ENCODE peak calls at places on chromosomes 16 and 17, in seven cellular contexts. V, D, W, R, H, B and Y are unnamed samples. For H3K4me1, the result is how much of the 10 kb centered on the place peaks cover.

GRCh38 chr17:9251273-9251672 is 230.0 kb downstream of the NTN1 start:
- DNase-seq in H (no peak), R (no peak), W (no peak), B (no peak), V (no peak), D (no peak), Y (no peak)

GRCh38 chr17:32299579-32300158 is 34.0 kb downstream of the RHBDL3 start:
- DNase-seq in W (no peak), H (no peak), B (no peak), D (no peak), R (no peak), V (no peak), Y (no peak)

GRCh38 chr16:74281285-74281684 is 15.3 kb upstream of the PSMD7 start:
- DNase-seq in B (no peak), H (no peak), V (no peak), D (no peak), W (no peak), R (no peak), Y (no peak)

GRCh38 chr17:73305845-73306836 is 5.7 kb downstream of the CDC42EP4 start:
- DNase-seq in B (no peak), D (no peak), H (no peak), R (no peak), V (no peak), W (no peak), Y (no peak)

GRCh38 chr16:4021070-4021779 is 95.0 kb downstream of the ADCY9 start:
- DNase-seq in V (peak), R (no peak), D (no peak), W (no peak), H (no peak), B (peak), Y (peak)

GRCh38 chr16:75550211-75550662 is 5.8 kb downstream of the TMEM231 start:
- DNase-seq in R (peak), D (peak), B (peak), H (no peak), V (peak), W (no peak), Y (peak)

GRCh38 chr17:12047977-12048376 is 27.3 kb downstream of the MAP2K4 start:
- DNase-seq in D (no peak), R (no peak), V (no peak), B (peak), H (no peak), W (no peak), Y (no peak)

GRCh38 chr16:54142787-54143186 is 143.8 kb downstream of the IRX3 start:
- DNase-seq in V (no peak), R (no peak), D (no peak), H (no peak), B (no peak), W (no peak), Y (no peak)

GRCh38 chr16:21276090-21276489 is 2.0 kb downstream of the CRYM start:
- DNase-seq in W (no peak), R (no peak), H (no peak), V (no peak), D (no peak), B (no peak), Y (no peak)

GRCh38 chr17:12407495-12407894 is 258.2 kb upstream of the MYOCD start:
- DNase-seq in B (no peak), R (no peak), H (no peak), V (no peak), W (no peak), D (no peak), Y (no peak)

GRCh38 chr17:3845361-3845753 is 689 bp downstream of the NCBP3 start:
- DNase-seq in V (no peak), D (no peak), H (no peak), R (no peak), W (no peak), B (no peak), Y (no peak)

GRCh38 chr16:79723583-79724168 is 123.1 kb upstream of the MAF start:
- DNase-seq in D (no peak), R (no peak), W (no peak), B (no peak), H (no peak), V (peak), Y (no peak)

GRCh38 chr17:77374170-77374936 is 233.6 kb downstream of the SEC14L1 start:
- DNase-seq in W (peak), R (peak), D (peak), H (peak), V (peak), B (no peak), Y (peak)
- TF ChIP-seq POLR2A in W (peak), R (peak), D (no peak), H (peak), V (peak), B (no peak), Y (peak)

GRCh38 chr16:88966986-88967799 is 9.8 kb downstream of the CBFA2T3 start:
- DNase-seq in V (no peak), D (no peak), B (no peak), H (no peak), R (no peak), W (no peak), Y (no peak)
- H3K27ac ChIP-seq in V (peak), D (no peak), B (no peak), H (no peak), R (no peak), W (no peak), Y (no peak)

GRCh38 chr16:11737678-11738077 is 5.0 kb downstream of the TXNDC11 start:
- DNase-seq in H (no peak), D (no peak), R (no peak), V (no peak), W (no peak), B (no peak), Y (no peak)

GRCh38 chr16:11735801-11736200 is 6.9 kb downstream of the TXNDC11 start:
- DNase-seq in V (no peak), W (no peak), R (no peak), B (no peak), H (no peak), D (no peak), Y (no peak)

GRCh38 chr16:11738742-11739544 is 3.7 kb downstream of the TXNDC11 start:
- DNase-seq in B (no peak), H (no peak), W (no peak), R (no peak), V (no peak), D (no peak), Y (no peak)

GRCh38 chr16:11734653-11735043 is 8.0 kb downstream of the TXNDC11 start:
- DNase-seq in H (no peak), W (no peak), R (no peak), V (no peak), D (no peak), B (no peak), Y (no peak)

DNA sequence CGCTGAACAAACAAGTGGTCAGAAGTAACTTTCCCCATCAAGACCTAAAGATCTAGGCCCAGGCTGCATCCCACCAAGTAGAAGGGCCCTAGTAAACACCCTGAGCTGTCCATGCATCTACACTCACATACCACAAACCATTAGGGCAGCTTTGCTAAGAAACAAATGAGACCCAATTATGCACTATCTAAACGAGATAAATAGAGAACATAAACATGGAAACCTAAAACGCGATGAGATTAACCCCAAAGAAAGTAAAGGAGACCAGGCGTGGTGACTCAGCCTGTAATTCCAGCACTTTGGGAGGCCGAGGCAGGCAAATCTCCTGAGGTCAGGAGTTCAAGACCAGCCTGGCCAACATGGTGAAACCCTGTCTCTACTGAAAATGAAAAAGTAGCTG is 5.8 kb downstream of the TXNDC11 start:
- DNase-seq in R (no peak), V (no peak), B (no peak), D (no peak), W (no peak), H (no peak), Y (no peak)
- H3K4me1 ChIP-seq in R (under half), V (under half), B (under half), D (half or more), W (under half), H (under half), Y (under half)

GRCh38 chr17:76235883-76236282 is 4.4 kb downstream of the RNF157 start:
- DNase-seq in V (no peak), R (no peak), B (no peak), W (no peak), H (no peak), D (no peak), Y (no peak)
- TF ChIP-seq POLR2A in V (no peak), R (no peak), B (no peak), W (no peak), H (no peak), D (no peak), Y (no peak)

GRCh38 chr16:13081825-13082224 is 180.4 kb downstream of the SHISA9 start:
- DNase-seq in B (no peak), H (no peak), V (no peak), R (no peak), D (no peak), W (no peak), Y (no peak)

GRCh38 chr16:13077816-13078215 is 176.4 kb downstream of the SHISA9 start:
- DNase-seq in V (no peak), R (no peak), W (no peak), B (no peak), H (no peak), D (no peak), Y (no peak)

GRCh38 chr16:13076878-13077277 is 175.5 kb downstream of the SHISA9 start:
- DNase-seq in R (no peak), H (no peak), B (no peak), D (no peak), V (no peak), W (no peak), Y (no peak)
- H3K27ac ChIP-seq in R (no peak), H (no peak), B (no peak), D (no peak), V (no peak), W (no peak), Y (no peak)

GRCh38 chr17:59362811-59363205 is 31.4 kb downstream of the YPEL2 start:
- DNase-seq in H (no peak), V (no peak), D (no peak), W (no peak), B (no peak), R (no peak), Y (no peak)

GRCh38 chr17:59365383-59365981 is 34.0 kb downstream of the YPEL2 start:
- DNase-seq in H (no peak), V (no peak), R (no peak), B (no peak), D (no peak), W (peak), Y (no peak)

GRCh38 chr17:59361916-59362810 is 30.7 kb downstream of the YPEL2 start:
- DNase-seq in D (no peak), V (no peak), W (peak), B (no peak), H (no peak), R (peak), Y (no peak)

GRCh38 chr17:59357929-59358328 is 26.5 kb downstream of the YPEL2 start:
- DNase-seq in D (no peak), H (no peak), W (no peak), R (peak), V (no peak), B (no peak), Y (no peak)

DNA sequence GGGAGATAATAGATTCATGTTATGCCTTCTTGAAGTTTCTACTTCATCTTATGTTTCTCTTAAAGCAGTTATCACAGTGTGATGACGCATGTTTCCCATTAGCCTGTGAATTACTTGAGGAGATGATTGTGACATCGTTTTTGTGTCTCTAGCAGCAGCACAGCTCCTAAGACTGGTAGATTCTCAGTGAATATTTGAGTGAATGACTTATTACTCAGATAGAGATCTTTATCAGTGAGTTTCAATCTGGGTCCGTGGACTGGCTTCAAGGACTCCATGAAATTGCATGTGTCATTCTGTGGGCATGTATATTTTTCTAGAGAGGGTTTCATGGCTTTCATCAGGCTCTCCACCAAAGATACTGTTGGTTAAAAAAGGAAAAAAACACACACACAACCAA is 29.9 kb downstream of the YPEL2 start:
- DNase-seq in B (peak), W (no peak), R (peak), H (no peak), V (no peak), D (no peak), Y (no peak)
- H3K4me1 ChIP-seq in B (under half), W (half or more), R (under half), H (half or more), V (under half), D (half or more), Y (under half)

DNA sequence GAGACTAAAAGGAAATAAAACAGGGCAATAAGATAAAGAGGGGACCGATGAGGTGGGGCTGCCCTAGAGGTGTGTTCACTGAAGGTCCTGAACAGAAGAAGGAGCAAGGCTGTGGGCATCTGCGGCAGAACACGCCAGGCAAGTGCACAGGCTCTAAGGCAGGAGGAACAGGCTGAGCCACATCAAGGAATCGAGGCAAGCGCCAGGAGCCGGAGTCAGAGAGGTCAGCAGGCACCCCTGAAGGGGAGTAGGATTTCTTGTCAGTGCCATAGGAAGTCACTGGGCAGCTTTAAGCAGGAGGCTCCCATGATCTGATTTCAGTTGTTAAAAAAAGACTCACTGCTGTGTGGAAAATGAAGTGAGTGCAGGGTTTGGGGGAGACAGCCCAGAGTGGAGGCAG is 186.5 kb downstream of the KATNIP start:
- DNase-seq in W (no peak), R (no peak), H (no peak), B (no peak), V (peak), D (no peak), Y (no peak)
- TF ChIP-seq POLR2A in W (no peak), R (no peak), H (no peak), B (no peak), V (no peak), D (no peak), Y (no peak)

GRCh38 chr17:46061435-46061834 is 62.4 kb downstream of the STH start:
- DNase-seq in H (no peak), R (no peak), W (no peak), B (peak), D (no peak), V (no peak), Y (no peak)

GRCh38 chr17:46057366-46057765 is 58.3 kb downstream of the STH start:
- DNase-seq in B (peak), W (no peak), H (no peak), D (no peak), R (no peak), V (no peak), Y (no peak)

GRCh38 chr17:46060461-46060860 is 61.4 kb downstream of the STH start:
- DNase-seq in V (no peak), H (no peak), D (no peak), W (no peak), B (no peak), R (no peak), Y (no peak)

GRCh38 chr17:46056800-46057304 is 57.8 kb downstream of the STH start:
- DNase-seq in R (peak), B (peak), W (no peak), V (no peak), H (no peak), D (no peak), Y (no peak)

GRCh38 chr17:46059457-46059856 is 60.4 kb downstream of the STH start:
- DNase-seq in W (no peak), V (no peak), B (no peak), R (no peak), H (no peak), D (no peak), Y (no peak)
- H3K27ac ChIP-seq in W (no peak), V (no peak), B (peak), R (no peak), H (no peak), D (no peak), Y (no peak)

GRCh38 chr17:81251091-81251942 is 12.2 kb downstream of the NDUFAF8 start:
- DNase-seq in V (peak), D (peak), R (no peak), H (no peak), W (no peak), B (no peak), Y (no peak)

GRCh38 chr17:81253358-81254131 is 14.4 kb downstream of the NDUFAF8 start:
- DNase-seq in D (no peak), V (no peak), W (no peak), R (peak), H (no peak), B (peak), Y (peak)

GRCh38 chr17:81250286-81251090 is 11.4 kb downstream of the NDUFAF8 start:
- DNase-seq in B (no peak), D (no peak), H (no peak), R (no peak), V (peak), W (no peak), Y (no peak)

GRCh38 chr17:81252336-81253329 is 13.5 kb downstream of the NDUFAF8 start:
- DNase-seq in W (no peak), H (no peak), D (no peak), R (no peak), V (no peak), B (no peak), Y (no peak)

GRCh38 chr17:81251943-81252301 is 12.8 kb downstream of the NDUFAF8 start:
- DNase-seq in H (no peak), W (no peak), V (peak), D (no peak), B (no peak), R (no peak), Y (no peak)
- H3K4me1 ChIP-seq in H (under half), W (under half), V (under half), D (under half), B (under half), R (under half), Y (under half)

DNA sequence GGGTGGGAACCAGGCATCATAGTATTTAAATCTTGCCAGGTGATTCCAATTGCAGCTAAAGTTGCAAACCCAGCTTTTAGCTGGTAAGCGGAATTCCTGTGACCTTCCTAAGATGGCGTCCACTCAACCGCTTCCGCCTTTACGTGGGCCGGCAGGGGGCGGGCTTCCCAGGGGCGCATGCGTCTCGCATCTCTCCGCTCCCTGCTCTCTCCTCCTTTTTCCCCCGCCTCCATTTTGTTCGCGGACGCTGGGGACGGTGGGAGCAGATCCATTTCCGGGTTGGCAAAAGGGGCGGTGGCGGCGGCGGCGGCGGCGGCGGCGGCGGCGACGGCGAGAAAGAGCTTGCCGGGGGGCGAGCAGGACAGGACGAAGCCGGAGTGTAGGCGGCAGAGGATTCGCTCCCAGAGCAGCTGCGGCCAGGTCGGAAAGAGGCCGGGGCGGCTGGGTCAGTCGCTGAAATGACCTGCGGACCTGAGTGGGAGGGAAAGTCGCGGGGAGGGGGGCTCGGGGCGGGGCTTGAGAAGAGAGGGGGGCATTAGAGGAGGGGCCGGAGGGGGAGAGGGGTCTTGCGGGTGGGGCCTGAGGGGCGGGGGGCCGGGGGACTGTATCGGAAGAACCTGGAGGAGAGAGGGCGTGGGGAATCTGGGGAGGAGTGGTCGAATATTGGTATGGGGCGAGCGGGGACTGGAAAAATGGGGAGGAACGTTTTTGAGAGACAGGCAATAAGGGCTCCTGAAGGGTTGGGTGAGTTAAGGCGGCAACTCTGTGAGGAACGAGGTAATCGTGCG is at the start of gene WIPF2:
- DNase-seq in R (peak), D (peak), H (peak), V (peak), B (peak), W (peak), Y (peak)
- TF ChIP-seq POLR2A in R (peak), D (no peak), H (peak), V (peak), B (no peak), W (peak), Y (peak)